ENCODE peak calls at places on chromosomes 2 and 18, in nine cellular contexts. F is adrenal gland, C is endothelial cell, Y is heart left ventricle, J is GM12865, N is thoracic aorta, B is GM10248, T is HFFc6, L is stomach. X is an unnamed sample.
A peak's percentile ranks its signal among the peaks of the same experiment; 100 is the strongest.

GRCh38 chr2:239298126-239298804 is 102.6 kb downstream of the HDAC4 start:
- DNase-seq in F (no peak), C (no peak), Y (peak; percentile 16), J (no peak), N (no peak), B (no peak), T (no peak), L (no peak), X (no peak)

GRCh38 chr18:11496561-11497172 is 112.7 kb upstream of the SLC35G4 start:
- DNase-seq in F (no peak), C (no peak), Y (peak; percentile 29), J (peak; percentile 69), N (no peak), B (no peak), T (no peak), L (no peak), X (no peak)

GRCh38 chr2:132677661-132678060 is 7.7 kb upstream of the LYPD1 start:
- DNase-seq in F (no peak), C (no peak), Y (no peak), J (no peak), N (no peak), B (no peak), T (peak; percentile 58), L (no peak), X (no peak)

GRCh38 chr2:239401450-239402227 is 819 bp upstream of the HDAC4 start:
- DNase-seq in F (peak; percentile 95), C (peak; percentile 92), Y (peak; percentile 97), J (peak; percentile 96), N (peak; percentile 74), B (peak; percentile 98), T (peak; percentile 79), L (peak; percentile 95), X (peak; percentile 98)

GRCh38 chr2:238685327-238685709 is 162.6 kb upstream of the TWIST2 start:
- DNase-seq in F (no peak), C (no peak), Y (no peak), J (no peak), N (no peak), B (no peak), T (no peak), L (no peak), X (no peak)

GRCh38 chr2:9703085-9703641 is 72.4 kb upstream of the YWHAQ start:
- DNase-seq in F (no peak), C (no peak), Y (peak; percentile 50), J (peak; percentile 58), N (no peak), B (no peak), T (peak; percentile 94), L (no peak), X (no peak)

GRCh38 chr18:46601338-46601908 is 55.6 kb downstream of the LOXHD1 start:
- DNase-seq in F (no peak), C (no peak), Y (no peak), J (no peak), N (no peak), B (no peak), T (no peak), L (no peak), X (no peak)

GRCh38 chr2:121471571-121472464 is 58.9 kb upstream of the RNU4ATAC start:
- DNase-seq in F (no peak), C (no peak), Y (no peak), J (no peak), N (no peak), B (no peak), T (peak; percentile 43), L (no peak), X (no peak)

GRCh38 chr2:11592671-11593574 is 59.1 kb downstream of the GREB1 start:
- DNase-seq in F (no peak), C (no peak), Y (no peak), J (no peak), N (no peak), B (no peak), T (no peak), L (no peak), X (no peak)

GRCh38 chr18:23135679-23136325 is 517 bp downstream of the CABLES1 start:
- DNase-seq in F (no peak), C (peak; percentile 57), Y (peak; percentile 42), J (peak; percentile 53), N (no peak), B (peak; percentile 55), T (no peak), L (peak; percentile 55), X (no peak)

GRCh38 chr2:226540204-226540994 is 259.2 kb downstream of the IRS1 start:
- DNase-seq in F (no peak), C (no peak), Y (no peak), J (no peak), N (no peak), B (no peak), T (no peak), L (no peak), X (no peak)

GRCh38 chr2:142176941-142177340 is 46.1 kb upstream of the LRP1B start:
- DNase-seq in F (no peak), C (no peak), Y (no peak), J (no peak), N (no peak), B (no peak), T (no peak), L (no peak), X (no peak)

GRCh38 chr2:214946949-214947348 is 137.5 kb upstream of the BARD1 start:
- DNase-seq in F (no peak), C (no peak), Y (no peak), J (peak; percentile 18), N (no peak), B (no peak), T (no peak), L (no peak), X (no peak)

GRCh38 chr2:145258903-145259579 is 739.1 kb upstream of the ZEB2 start:
- DNase-seq in F (no peak), C (no peak), Y (no peak), J (no peak), N (no peak), B (no peak), T (no peak), L (no peak), X (no peak)

GRCh38 chr18:46278481-46279465 is 174.6 kb downstream of the HAUS1 start:
- DNase-seq in F (no peak), C (no peak), Y (no peak), J (no peak), N (no peak), B (no peak), T (peak; percentile 69), L (no peak), X (no peak)

GRCh38 chr2:165528691-165529090 is 59.2 kb downstream of the CSRNP3 start:
- DNase-seq in F (no peak), C (no peak), Y (no peak), J (no peak), N (no peak), B (no peak), T (no peak), L (no peak), X (no peak)

GRCh38 chr2:144519934-144520717 is at the start of gene ZEB2:
- DNase-seq in F (peak; percentile 72), C (peak; percentile 50), Y (peak; percentile 73), J (peak; percentile 11), N (no peak), B (no peak), T (peak; percentile 89), L (no peak), X (no peak)

GRCh38 chr18:14962626-14963025 is 214.7 kb downstream of the ANKRD30B start:
- DNase-seq in F (no peak), C (no peak), Y (no peak), J (no peak), N (no peak), B (no peak), T (no peak), L (no peak), X (no peak)

GRCh38 chr2:62423235-62423634 is 82.8 kb downstream of the TMEM17 start:
- DNase-seq in F (no peak), C (no peak), Y (no peak), J (no peak), N (no peak), B (no peak), T (peak; percentile 36), L (no peak), X (no peak)
- TF ChIP-seq CTCF in F (no peak), C (no peak), Y (no peak), J (no peak), N (no peak), B (no peak), T (peak; percentile 64), L (no peak), X (peak; percentile 40)

GRCh38 chr2:241834853-241835210 is 23.9 kb downstream of the PDCD1 start:
- DNase-seq in F (no peak), C (no peak), Y (no peak), J (no peak), N (no peak), B (no peak), T (no peak), L (no peak), X (no peak)
- TF ChIP-seq CTCF in F (no peak), C (no peak), Y (no peak), J (no peak), N (no peak), B (no peak), T (no peak), L (no peak), X (no peak)

GRCh38 chr2:207624170-207625013 is 802 bp downstream of the METTL21A start:
- DNase-seq in F (peak; percentile 77), C (peak; percentile 78), Y (peak; percentile 75), J (peak; percentile 87), N (no peak), B (peak; percentile 40), T (peak; percentile 59), L (peak; percentile 77), X (peak; percentile 78)

GRCh38 chr2:207629553-207629952 is 4.4 kb upstream of the METTL21A start:
- DNase-seq in F (no peak), C (no peak), Y (no peak), J (no peak), N (no peak), B (no peak), T (no peak), L (no peak), X (no peak)

GRCh38 chr2:207621640-207622039 is 3.6 kb downstream of the METTL21A start:
- DNase-seq in F (no peak), C (no peak), Y (no peak), J (peak; percentile 15), N (no peak), B (no peak), T (no peak), L (no peak), X (no peak)

GRCh38 chr2:207630491-207630890 is 5.3 kb upstream of the METTL21A start:
- DNase-seq in F (no peak), C (no peak), Y (no peak), J (no peak), N (no peak), B (no peak), T (no peak), L (no peak), X (no peak)

GRCh38 chr2:207625014-207625755 is at the start of gene METTL21A:
- DNase-seq in F (peak; percentile 87), C (peak; percentile 65), Y (peak; percentile 92), J (peak; percentile 98), N (peak; percentile 38), B (peak; percentile 97), T (peak; percentile 60), L (peak; percentile 92), X (peak; percentile 82)
- TF ChIP-seq CTCF in F (peak; percentile 39), C (peak; percentile 33), Y (peak; percentile 58), J (peak; percentile 53), N (peak; percentile 38), B (peak; percentile 64), T (peak; percentile 72), L (peak; percentile 8), X (peak; percentile 65)

GRCh38 chr2:187451510-187451909 is 3.5 kb upstream of the CALCRL start:
- DNase-seq in F (no peak), C (no peak), Y (no peak), J (no peak), N (no peak), B (no peak), T (no peak), L (no peak), X (no peak)

GRCh38 chr2:187453078-187453641 is 5.1 kb upstream of the CALCRL start:
- DNase-seq in F (no peak), C (no peak), Y (no peak), J (peak; percentile 32), N (no peak), B (no peak), T (no peak), L (no peak), X (no peak)
- TF ChIP-seq CTCF in F (peak; percentile 54), C (peak; percentile 57), Y (peak; percentile 63), J (peak; percentile 19), N (peak; percentile 45), B (peak; percentile 39), T (peak; percentile 82), L (no peak), X (peak; percentile 80)